ENCODE peak calls at places on chromosomes 16 and 17, in nine cellular contexts. L, X, M, E, C, J, N, T and U are unnamed samples.

GRCh38 chr16:11101283-11101682 is 154.7 kb downstream of the SOCS1 start:
- DNase-seq in L (no peak), X (no peak), M (no peak), E (no peak), C (no peak), J (no peak), N (no peak), T (no peak), U (no peak)

GRCh38 chr16:55861288-55861687 is 13.9 kb downstream of the CES5A start:
- DNase-seq in L (no peak), X (no peak), M (no peak), E (no peak), C (no peak), J (no peak), N (no peak), T (no peak), U (no peak)

GRCh38 chr17:17001874-17002520 is 30.1 kb upstream of the TNFRSF13B start:
- DNase-seq in L (peak; percentile 93), X (peak; percentile 74), M (peak; percentile 55), E (peak; percentile 35), C (peak; percentile 81), J (peak; percentile 78), N (peak; percentile 88), T (peak; percentile 66), U (peak; percentile 90)

GRCh38 chr17:34299017-34299416 is 13.5 kb downstream of the CCL11 start:
- DNase-seq in L (no peak), X (no peak), M (no peak), E (peak; percentile 17), C (no peak), J (no peak), N (no peak), T (no peak), U (no peak)

GRCh38 chr16:53910990-53911389 is 207.0 kb downstream of the FTO start:
- DNase-seq in L (no peak), X (no peak), M (no peak), E (no peak), C (no peak), J (no peak), N (no peak), T (no peak), U (no peak)

GRCh38 chr16:51875834-51876725 is 670.9 kb downstream of the TOX3 start:
- DNase-seq in L (no peak), X (no peak), M (no peak), E (no peak), C (no peak), J (no peak), N (no peak), T (no peak), U (no peak)

GRCh38 chr16:20317117-20317516 is 10.2 kb downstream of the GP2 start:
- DNase-seq in L (no peak), X (no peak), M (no peak), E (no peak), C (no peak), J (no peak), N (no peak), T (no peak), U (no peak)

GRCh38 chr17:30323262-30323894 is 10.5 kb downstream of the TMIGD1 start:
- DNase-seq in L (no peak), X (no peak), M (no peak), E (no peak), C (no peak), J (no peak), N (no peak), T (no peak), U (no peak)

GRCh38 chr16:48499822-48500440 is 110.0 kb downstream of the N4BP1 start:
- DNase-seq in L (no peak), X (no peak), M (peak; percentile 33), E (peak; percentile 79), C (peak; percentile 17), J (no peak), N (no peak), T (no peak), U (peak; percentile 31)

GRCh38 chr17:83160443-83161297 is 81.3 kb downstream of the METRNL start:
- DNase-seq in L (peak; percentile 81), X (no peak), M (no peak), E (no peak), C (no peak), J (no peak), N (peak; percentile 39), T (no peak), U (no peak)

GRCh38 chr17:66548659-66549311 is 246.4 kb downstream of the PRKCA start:
- DNase-seq in L (no peak), X (no peak), M (no peak), E (peak; percentile 19), C (peak; percentile 43), J (no peak), N (no peak), T (no peak), U (no peak)

GRCh38 chr16:12819126-12820117 is 15.7 kb upstream of the CPPED1 start:
- DNase-seq in L (no peak), X (peak; percentile 68), M (peak; percentile 43), E (peak; percentile 33), C (peak; percentile 65), J (peak; percentile 87), N (peak; percentile 79), T (peak; percentile 33), U (peak; percentile 86)

GRCh38 chr16:83336630-83337029 is 471.1 kb upstream of the HSBP1 start:
- DNase-seq in L (no peak), X (no peak), M (peak; percentile 61), E (peak; percentile 64), C (peak; percentile 83), J (no peak), N (no peak), T (no peak), U (no peak)